ENCODE peak calls at places on chromosomes 6 and 20, in ten cellular contexts. G is body of pancreas; T is tibial artery; O is GM23338; D is SK-N-SH; S is stomach; X is suprapubic skin; P is CD8-positive, alpha-beta memory T cell; K is adrenal gland; F is HCT116. U is an unnamed sample. For H3K4me1 and H3K36me3, the result is how much of the 10 kb centered on the place peaks cover.

GRCh38 chr20:49591217-49591865 is 23.4 kb upstream of the PTGIS start:
- DNase-seq in G (no peak), T (no peak), O (no peak), D (no peak), S (no peak), X (no peak), P (no peak), K (no peak), F (no peak), U (no peak)

GRCh38 chr6:163460307-163460782 is 45.8 kb downstream of the QKI start:
- DNase-seq in G (no peak), T (no peak), O (no peak), D (no peak), S (no peak), X (no peak), P (no peak), K (no peak), F (no peak), U (no peak)

GRCh38 chr6:75752365-75752764 is 3.3 kb downstream of the MYO6 start:
- DNase-seq in G (no peak), T (no peak), O (no peak), D (no peak), S (no peak), X (no peak), P (no peak), K (no peak), F (no peak), U (no peak)

GRCh38 chr6:89260832-89261231 is 43.7 kb upstream of the GABRR1 start:
- DNase-seq in G (no peak), T (no peak), O (no peak), D (peak), S (no peak), X (no peak), P (no peak), K (no peak), F (no peak), U (no peak)

GRCh38 chr6:71608646-71609045 is 277.7 kb upstream of the RIMS1 start:
- DNase-seq in G (no peak), T (no peak), O (no peak), D (no peak), S (no peak), X (no peak), P (no peak), K (no peak), F (no peak), U (no peak)

GRCh38 chr6:139533573-139534471 is 159.4 kb upstream of the CITED2 start:
- DNase-seq in G (peak), T (no peak), O (no peak), D (no peak), S (peak), X (no peak), P (no peak), K (no peak), F (peak), U (peak)

GRCh38 chr6:42720739-42721138 is 1.7 kb downstream of the PRPH2 start:
- DNase-seq in G (no peak), T (no peak), O (no peak), D (no peak), S (no peak), X (no peak), P (no peak), K (no peak), F (no peak), U (no peak)

GRCh38 chr6:33733294-33734007 is 13.3 kb downstream of the IP6K3 start:
- DNase-seq in G (no peak), T (no peak), O (no peak), D (no peak), S (no peak), X (no peak), P (no peak), K (no peak), F (no peak), U (no peak)

GRCh38 chr6:84191802-84192201 is 35.6 kb downstream of the CEP162 start:
- DNase-seq in G (no peak), T (no peak), O (no peak), D (no peak), S (no peak), X (no peak), P (no peak), K (no peak), F (no peak), U (no peak)

DNA sequence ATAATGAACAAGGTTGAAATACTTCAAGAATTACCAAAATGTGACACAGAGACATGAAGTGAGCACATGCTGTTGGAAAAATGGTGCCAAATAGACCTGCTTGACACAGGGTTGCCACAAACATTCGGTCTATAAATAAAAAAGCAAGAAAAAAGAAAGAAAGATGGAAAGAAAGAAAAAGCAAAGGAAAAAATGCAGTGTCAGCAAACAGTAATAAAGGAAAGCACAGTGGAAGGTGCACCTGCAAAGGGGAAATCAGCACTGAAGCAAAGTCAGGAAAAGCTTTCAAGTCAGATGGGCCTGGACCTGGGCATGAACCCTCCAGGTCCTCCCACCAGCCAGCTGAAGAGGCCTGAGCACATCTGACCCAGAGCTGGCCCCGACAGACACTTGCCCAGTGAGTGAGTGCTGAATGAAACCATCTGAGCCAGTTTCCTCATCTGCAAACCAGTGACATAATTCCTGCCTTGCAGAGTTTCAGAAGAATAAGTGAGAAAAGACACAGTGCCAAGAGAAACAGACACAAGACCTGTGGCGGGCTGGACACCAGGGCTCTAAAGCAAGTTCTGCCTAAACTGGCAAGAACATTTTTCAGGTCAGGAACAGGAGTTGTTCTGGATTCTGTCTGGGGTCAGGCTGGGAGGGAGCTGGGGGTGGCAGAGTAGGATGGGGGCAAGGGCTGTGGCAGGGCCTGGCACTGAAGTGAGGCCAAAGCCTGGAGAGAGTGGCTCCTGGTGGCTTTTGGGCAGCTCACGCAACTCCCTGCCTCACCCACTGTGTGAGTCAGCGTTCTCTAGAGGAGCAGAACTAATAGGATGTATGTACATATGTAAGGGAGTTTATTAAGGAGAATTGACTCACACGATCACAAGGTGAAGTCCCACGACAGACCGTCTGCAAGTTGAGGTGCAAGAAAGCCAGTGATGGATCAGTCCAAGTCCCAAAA is 23.9 kb upstream of the MICB start:
- DNase-seq in G (no peak), T (no peak), O (no peak), D (no peak), S (no peak), X (no peak), P (no peak), K (no peak), F (no peak), U (peak)
- H3K4me1 ChIP-seq in G (under half), T (under half), O (under half), D (under half), S (under half), X (under half), P (under half), K (under half), F (under half), U (under half)

GRCh38 chr20:50679753-50680105 is 11.6 kb downstream of the RIPOR3 start:
- DNase-seq in G (no peak), T (no peak), O (no peak), D (no peak), S (no peak), X (no peak), P (no peak), K (no peak), F (no peak), U (no peak)
- H3K36me3 ChIP-seq in G (under half), T (under half), O (under half), D (under half), S (under half), X (under half), P (under half), K (under half), F (under half), U (under half)

GRCh38 chr6:88062376-88062775 is 14.7 kb downstream of the SPACA1 start:
- DNase-seq in G (no peak), T (no peak), O (no peak), D (no peak), S (no peak), X (no peak), P (no peak), K (no peak), F (no peak), U (no peak)

GRCh38 chr6:88059221-88059620 is 11.6 kb downstream of the SPACA1 start:
- DNase-seq in G (no peak), T (no peak), O (no peak), D (no peak), S (no peak), X (no peak), P (no peak), K (no peak), F (no peak), U (no peak)
- H3K4me1 ChIP-seq in G (under half), T (under half), O (under half), D (under half), S (under half), X (under half), P (under half), K (under half), F (under half), U (under half)

GRCh38 chr6:54827010-54827409 is 19.6 kb upstream of the FAM83B start:
- DNase-seq in G (no peak), T (no peak), O (no peak), D (no peak), S (no peak), X (no peak), P (no peak), K (no peak), F (no peak), U (no peak)
- H3K36me3 ChIP-seq in G (under half), T (under half), O (under half), D (under half), S (under half), X (under half), P (under half), K (under half), F (under half), U (under half)

DNA sequence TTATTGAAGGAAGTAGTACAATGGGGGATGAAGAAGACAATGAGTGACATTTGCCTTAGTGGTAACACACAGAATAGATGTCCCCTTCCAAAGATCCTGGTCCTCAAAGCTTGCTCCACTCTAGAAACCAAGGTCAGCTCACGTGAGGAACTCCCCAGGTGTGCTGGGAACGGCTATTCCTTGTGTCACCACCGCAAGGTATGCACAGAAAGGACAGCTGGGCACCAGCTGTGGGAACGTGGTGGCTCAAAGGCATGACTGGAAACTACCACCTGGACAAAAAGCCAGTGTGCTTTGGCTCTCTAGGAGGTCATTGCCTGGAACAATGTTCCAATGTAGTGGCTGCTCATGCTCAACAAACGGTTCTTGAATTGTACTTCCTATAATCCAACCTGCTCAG is 94.0 kb downstream of the SLC22A3 start:
- DNase-seq in G (peak), T (no peak), O (no peak), D (no peak), S (no peak), X (no peak), P (no peak), K (no peak), F (no peak), U (no peak)
- H3K4me1 ChIP-seq in G (under half), T (under half), O (under half), D (under half), S (under half), X (under half), P (under half), K (under half), F (under half), U (under half)

GRCh38 chr6:152312434-152312833 is 324.7 kb downstream of the SYNE1 start:
- DNase-seq in G (no peak), T (no peak), O (no peak), D (no peak), S (no peak), X (no peak), P (no peak), K (no peak), F (no peak), U (no peak)

GRCh38 chr6:152314483-152314832 is 322.7 kb downstream of the SYNE1 start:
- DNase-seq in G (no peak), T (no peak), O (no peak), D (no peak), S (no peak), X (no peak), P (no peak), K (no peak), F (no peak), U (no peak)

GRCh38 chr6:152310371-152310954 is 326.7 kb downstream of the SYNE1 start:
- DNase-seq in G (no peak), T (no peak), O (no peak), D (no peak), S (no peak), X (no peak), P (no peak), K (no peak), F (no peak), U (no peak)

GRCh38 chr6:152316024-152316423 is 321.1 kb downstream of the SYNE1 start:
- DNase-seq in G (no peak), T (peak), O (no peak), D (no peak), S (no peak), X (no peak), P (no peak), K (no peak), F (no peak), U (no peak)

DNA sequence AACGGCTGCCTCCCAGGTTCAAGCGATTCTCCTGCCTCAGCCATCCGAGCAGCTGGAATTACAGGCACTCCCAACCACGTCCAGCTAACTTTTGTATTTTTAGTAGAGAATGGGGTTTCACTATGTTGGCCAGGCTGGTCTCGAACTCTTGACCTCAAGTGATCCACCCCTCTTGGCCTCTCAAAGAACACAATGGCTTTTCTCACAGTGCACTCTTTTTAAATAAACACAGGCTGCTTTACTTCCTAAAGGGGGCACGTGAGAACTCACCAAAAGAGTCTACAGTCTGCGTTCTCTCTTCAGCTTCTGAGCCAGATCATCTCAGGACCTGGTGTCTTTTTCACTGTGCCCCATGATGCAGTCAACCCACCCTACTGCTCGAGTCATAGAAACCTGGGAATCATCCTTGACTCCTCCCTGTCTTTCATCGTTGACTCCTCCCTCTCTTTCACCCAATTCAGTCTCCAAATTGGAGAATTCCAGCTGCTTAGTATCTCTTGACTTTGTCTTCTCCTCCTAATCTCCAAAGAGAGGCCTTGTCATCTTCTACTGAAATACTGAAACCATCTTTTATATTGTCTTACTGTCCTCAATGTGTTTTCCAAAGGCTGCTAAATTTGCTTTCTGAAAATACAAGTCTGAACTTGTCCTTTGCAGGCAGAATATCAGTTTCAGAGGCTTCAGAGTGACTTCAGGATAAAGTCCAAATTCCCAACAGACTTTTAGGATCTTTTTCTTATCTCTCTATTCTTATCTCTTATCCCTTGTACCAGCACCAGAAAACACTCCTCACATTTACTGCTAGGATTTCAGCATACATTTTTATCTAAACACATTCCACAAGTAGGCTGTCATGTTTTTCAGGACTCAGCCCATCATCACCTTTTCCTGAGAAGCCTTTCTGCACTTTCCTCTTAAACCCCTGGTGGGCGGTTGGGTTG is 323.4 kb downstream of the SYNE1 start:
- DNase-seq in G (no peak), T (no peak), O (peak), D (no peak), S (no peak), X (no peak), P (no peak), K (no peak), F (no peak), U (no peak)
- H3K36me3 ChIP-seq in G (under half), T (half or more), O (under half), D (under half), S (half or more), X (under half), P (under half), K (under half), F (under half), U (under half)

GRCh38 chr6:127342296-127342945 is 988 bp downstream of the ECHDC1 start:
- DNase-seq in G (peak), T (no peak), O (peak), D (peak), S (no peak), X (no peak), P (no peak), K (no peak), F (no peak), U (peak)

GRCh38 chr6:127342946-127343752 is at the start of gene ECHDC1:
- DNase-seq in G (peak), T (peak), O (peak), D (peak), S (peak), X (peak), P (peak), K (peak), F (peak), U (peak)

GRCh38 chr6:127340171-127340570 is 3.2 kb downstream of the ECHDC1 start:
- DNase-seq in G (no peak), T (no peak), O (no peak), D (no peak), S (no peak), X (no peak), P (no peak), K (no peak), F (no peak), U (no peak)

GRCh38 chr6:127341471-127342202 is 1.8 kb downstream of the ECHDC1 start:
- DNase-seq in G (no peak), T (no peak), O (no peak), D (no peak), S (no peak), X (no peak), P (no peak), K (no peak), F (no peak), U (no peak)

GRCh38 chr6:127338936-127339335 is 4.5 kb downstream of the ECHDC1 start:
- DNase-seq in G (no peak), T (no peak), O (no peak), D (no peak), S (no peak), X (no peak), P (no peak), K (no peak), F (no peak), U (no peak)
- H3K4me1 ChIP-seq in G (under half), T (under half), O (half or more), D (under half), S (under half), X (under half), P (under half), K (under half), F (under half), U (under half)